ENCODE peak calls at places on chromosome 1, in four cellular contexts. N is WTC11, I is K562, L is H1. H is an unnamed sample.
A peak's percentile ranks its signal among the peaks of the same experiment; 100 is the strongest.

GRCh38 chr1:25031966-25032667 is 102.0 kb upstream of the RUNX3 start:
- DNase-seq in I (no peak), N (no peak), L (no peak), H (no peak)

GRCh38 chr1:59999006-59999405 is 72.4 kb upstream of the CYP2J2 start:
- DNase-seq in L (no peak), N (no peak), I (no peak), H (no peak)

GRCh38 chr1:37861151-37861550 is 1.8 kb upstream of the MTF1 start:
- DNase-seq in N (no peak), I (no peak), L (no peak), H (no peak)

GRCh38 chr1:64087768-64088167 is 115.7 kb upstream of the UBE2U start:
- DNase-seq in N (no peak), L (no peak), I (no peak), H (no peak)

GRCh38 chr1:17046043-17046657 is 7.7 kb downstream of the SDHB start:
- DNase-seq in N (no peak), I (peak; percentile 60), L (no peak), H (peak; percentile 58)

GRCh38 chr1:60992165-60992564 is 90.2 kb upstream of the NFIA start:
- DNase-seq in I (no peak), L (no peak), N (no peak), H (no peak)

GRCh38 chr1:205916541-205916940 is 26.7 kb downstream of the SLC26A9 start:
- DNase-seq in I (no peak), L (peak; percentile 14), N (no peak), H (no peak)

GRCh38 chr1:15418811-15419515 is 9.3 kb downstream of the EFHD2 start:
- DNase-seq in N (no peak), I (no peak), L (no peak), H (no peak)

GRCh38 chr1:119298687-119299086 is 69.9 kb upstream of the HAO2 start:
- DNase-seq in N (no peak), L (no peak), I (no peak), H (no peak)

GRCh38 chr1:192530254-192530653 is 45.3 kb upstream of the RGS1 start:
- DNase-seq in I (no peak), N (no peak), L (no peak), H (no peak)

GRCh38 chr1:26289158-26290059 is 9.5 kb downstream of the SH3BGRL3 start:
- DNase-seq in I (peak; percentile 14), L (no peak), N (no peak), H (no peak)

GRCh38 chr1:234731371-234732085 is 121.5 kb upstream of the IRF2BP2 start:
- DNase-seq in L (no peak), N (no peak), I (no peak), H (no peak)

GRCh38 chr1:36326499-36326898 is 3.1 kb upstream of the EVA1B start:
- DNase-seq in L (no peak), N (no peak), I (peak; percentile 54), H (no peak)

GRCh38 chr1:193103759-193104495 is 1.3 kb downstream of the GLRX2 start:
- DNase-seq in I (peak; percentile 51), L (no peak), N (no peak), H (no peak)

GRCh38 chr1:37867784-37868183 is 8.4 kb upstream of the MTF1 start:
- DNase-seq in I (peak; percentile 25), L (no peak), N (peak; percentile 35), H (peak; percentile 20)

GRCh38 chr1:26922201-26922729 is 722 bp downstream of the NUDC start:
- DNase-seq in N (no peak), I (peak; percentile 62), L (no peak), H (no peak)

GRCh38 chr1:22827666-22828065 is 117.0 kb downstream of the EPHB2 start:
- DNase-seq in N (no peak), I (peak; percentile 9), L (no peak), H (no peak)

GRCh38 chr1:234709473-234710279 is 99.7 kb upstream of the IRF2BP2 start:
- DNase-seq in N (no peak), L (no peak), I (peak; percentile 44), H (no peak)

GRCh38 chr1:87000460-87000859 is 86.0 kb downstream of the HS2ST1 start:
- DNase-seq in L (no peak), N (no peak), I (no peak), H (no peak)

GRCh38 chr1:107110346-107110745 is 30.5 kb upstream of the NTNG1 start:
- DNase-seq in N (no peak), L (no peak), I (no peak), H (no peak)

GRCh38 chr1:89291276-89291675 is 18.6 kb upstream of the GBP5 start:
- DNase-seq in L (no peak), N (no peak), I (no peak), H (no peak)

GRCh38 chr1:75615664-75616435 is 4.9 kb upstream of the SLC44A5 start:
- DNase-seq in L (peak; percentile 73), N (peak; percentile 47), I (peak; percentile 9), H (peak; percentile 88)
- TF ChIP-seq TEAD4 in L (no peak), N (no peak), I (no peak), H (no peak)

DNA sequence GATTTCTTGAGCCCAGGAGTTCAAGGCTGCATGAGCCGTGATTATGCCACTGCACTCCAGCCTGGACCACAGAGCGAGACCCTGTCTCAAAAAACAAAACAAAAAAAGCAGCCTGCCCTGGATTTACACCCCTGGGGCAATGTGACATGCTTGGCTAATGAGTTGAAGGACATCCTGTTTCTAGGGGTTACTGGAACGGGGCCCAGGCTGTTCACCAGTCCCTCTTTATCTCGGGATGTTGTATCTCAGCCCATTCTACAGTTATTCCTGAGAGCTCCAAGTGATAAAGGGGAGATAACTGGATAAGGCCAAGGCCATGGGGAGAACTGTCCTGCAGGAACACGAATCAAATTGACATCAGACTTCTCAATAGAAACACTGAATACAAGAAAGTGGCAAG is 21.7 kb upstream of the S100A2 start:
- DNase-seq in L (no peak), I (no peak), N (no peak), H (peak; percentile 60)
- TF ChIP-seq TEAD4 in L (no peak), I (no peak), N (no peak), H (no peak)

GRCh38 chr1:7106442-7107108 is 321.3 kb downstream of the CAMTA1 start:
- DNase-seq in I (no peak), L (no peak), N (no peak), H (no peak)
- TF ChIP-seq TEAD4 in I (no peak), L (no peak), N (no peak), H (no peak)

DNA sequence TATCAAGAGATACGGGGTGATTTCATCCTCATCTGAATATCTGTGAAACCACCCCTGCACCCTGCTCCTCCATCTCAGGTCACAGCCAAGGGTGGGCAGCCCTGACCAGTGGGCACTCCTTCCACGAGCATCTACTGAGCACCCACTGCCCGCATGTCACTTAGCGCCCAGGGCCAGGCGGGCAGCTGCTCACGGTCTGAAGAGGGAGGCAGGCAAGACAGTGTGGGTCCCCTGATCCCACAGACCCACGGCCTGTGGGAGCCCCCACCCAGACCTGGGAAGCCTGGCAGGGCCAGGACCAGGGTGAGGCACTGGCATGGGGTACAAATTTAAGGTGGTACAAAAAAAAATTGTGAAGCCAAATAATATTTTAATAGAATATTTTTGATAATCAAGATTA is 245.4 kb upstream of the VAMP3 start:
- DNase-seq in N (no peak), L (no peak), I (no peak), H (no peak)
- TF ChIP-seq TEAD4 in N (no peak), L (no peak), I (no peak), H (no peak)

GRCh38 chr1:184469391-184469790 is 82.6 kb downstream of the C1orf21 start:
- DNase-seq in L (no peak), N (no peak), I (no peak), H (peak; percentile 21)
- TF ChIP-seq TEAD4 in L (no peak), N (no peak), I (no peak), H (no peak)

DNA sequence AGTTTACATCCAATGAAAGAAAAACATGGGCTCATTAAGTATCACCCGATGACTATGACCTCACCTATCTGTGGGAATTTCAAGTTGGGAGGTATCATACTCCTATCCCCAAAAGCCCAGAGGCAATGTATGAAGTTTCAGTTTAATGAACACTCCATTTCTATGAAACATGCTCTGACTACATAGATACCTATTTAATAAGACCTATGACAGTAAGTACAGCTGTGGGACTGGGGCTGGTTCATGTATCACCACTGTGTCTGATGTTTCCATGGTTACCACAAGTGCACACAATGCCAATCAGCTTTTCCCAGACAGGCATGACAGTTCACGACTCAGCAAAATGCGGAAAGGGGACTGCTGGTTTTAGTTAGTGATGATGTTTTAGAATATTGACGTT is 167.7 kb downstream of the SIPA1L2 start:
- DNase-seq in I (no peak), N (no peak), L (no peak), H (no peak)
- TF ChIP-seq TEAD4 in I (no peak), N (no peak), L (no peak), H (no peak)